ENCODE peak calls at places on chromosome 1, in six cellular contexts. One of them, this sample, is unnamed.
A peak's percentile ranks its signal among the peaks of the same experiment; 100 is the strongest.

GRCh38 chr1:37752213-37752582 is 12.7 kb downstream of the EPHA10 start:
- DNase-seq in H1: peak; percentile 48
- DNase-seq in K562: no peak
- DNase-seq in GM12892: no peak
- DNase-seq in HepG2: no peak
- DNase-seq in GM12878: no peak
- DNase-seq in this sample: no peak

GRCh38 chr1:44305962-44306422 is 49.1 kb downstream of the ERI3 start:
- DNase-seq in H1: no peak
- DNase-seq in K562: no peak
- DNase-seq in GM12892: no peak
- DNase-seq in HepG2: no peak
- DNase-seq in GM12878: no peak
- DNase-seq in this sample: no peak

GRCh38 chr1:14576155-14576554 is 22.3 kb upstream of the KAZN start:
- DNase-seq in H1: no peak
- DNase-seq in K562: no peak
- DNase-seq in GM12892: no peak
- DNase-seq in HepG2: no peak
- DNase-seq in GM12878: no peak
- DNase-seq in this sample: no peak

GRCh38 chr1:53682369-53682685 is 56.6 kb downstream of the GLIS1 start:
- DNase-seq in H1: no peak
- DNase-seq in K562: no peak
- DNase-seq in GM12892: no peak
- DNase-seq in HepG2: no peak
- DNase-seq in GM12878: no peak
- DNase-seq in this sample: no peak

GRCh38 chr1:224800486-224801119 is 128.9 kb upstream of the DNAH14 start:
- DNase-seq in H1: peak; percentile 54
- DNase-seq in K562: no peak
- DNase-seq in GM12892: no peak
- DNase-seq in HepG2: no peak
- DNase-seq in GM12878: no peak
- DNase-seq in this sample: no peak

GRCh38 chr1:64484651-64485050 is 14.7 kb downstream of the CACHD1 start:
- DNase-seq in H1: no peak
- DNase-seq in K562: no peak
- DNase-seq in GM12892: no peak
- DNase-seq in HepG2: no peak
- DNase-seq in GM12878: no peak
- DNase-seq in this sample: no peak

GRCh38 chr1:31504001-31504400 is 72.3 kb upstream of the TINAGL1 start:
- DNase-seq in H1: no peak
- DNase-seq in K562: no peak
- DNase-seq in GM12892: no peak
- DNase-seq in HepG2: no peak
- DNase-seq in GM12878: no peak
- DNase-seq in this sample: no peak

GRCh38 chr1:78606274-78606673 is 14.0 kb upstream of the IFI44L start:
- DNase-seq in H1: no peak
- DNase-seq in K562: no peak
- DNase-seq in GM12892: no peak
- DNase-seq in HepG2: no peak
- DNase-seq in GM12878: no peak
- DNase-seq in this sample: no peak

GRCh38 chr1:23027352-23027907 is 8.2 kb downstream of the KDM1A start:
- DNase-seq in H1: no peak
- DNase-seq in K562: no peak
- DNase-seq in GM12892: no peak
- DNase-seq in HepG2: no peak
- DNase-seq in GM12878: no peak
- DNase-seq in this sample: no peak

GRCh38 chr1:208601569-208601968 is 357.4 kb upstream of the PLXNA2 start:
- DNase-seq in H1: no peak
- DNase-seq in K562: no peak
- DNase-seq in GM12892: no peak
- DNase-seq in HepG2: no peak
- DNase-seq in GM12878: no peak
- DNase-seq in this sample: no peak

GRCh38 chr1:31706384-31707058 is 2.7 kb upstream of the COL16A1 start:
- DNase-seq in H1: no peak
- DNase-seq in K562: no peak
- DNase-seq in GM12892: no peak
- DNase-seq in HepG2: no peak
- DNase-seq in GM12878: no peak
- DNase-seq in this sample: no peak

GRCh38 chr1:188514917-188515316 is 1686.2 kb downstream of the PLA2G4A start:
- DNase-seq in H1: no peak
- DNase-seq in K562: no peak
- DNase-seq in GM12892: no peak
- DNase-seq in HepG2: no peak
- DNase-seq in GM12878: no peak
- DNase-seq in this sample: no peak

GRCh38 chr1:196059210-196059609 is 549.0 kb downstream of the KCNT2 start:
- DNase-seq in H1: no peak
- DNase-seq in K562: peak; percentile 7
- DNase-seq in GM12892: no peak
- DNase-seq in HepG2: no peak
- DNase-seq in GM12878: no peak
- DNase-seq in this sample: no peak

DNA sequence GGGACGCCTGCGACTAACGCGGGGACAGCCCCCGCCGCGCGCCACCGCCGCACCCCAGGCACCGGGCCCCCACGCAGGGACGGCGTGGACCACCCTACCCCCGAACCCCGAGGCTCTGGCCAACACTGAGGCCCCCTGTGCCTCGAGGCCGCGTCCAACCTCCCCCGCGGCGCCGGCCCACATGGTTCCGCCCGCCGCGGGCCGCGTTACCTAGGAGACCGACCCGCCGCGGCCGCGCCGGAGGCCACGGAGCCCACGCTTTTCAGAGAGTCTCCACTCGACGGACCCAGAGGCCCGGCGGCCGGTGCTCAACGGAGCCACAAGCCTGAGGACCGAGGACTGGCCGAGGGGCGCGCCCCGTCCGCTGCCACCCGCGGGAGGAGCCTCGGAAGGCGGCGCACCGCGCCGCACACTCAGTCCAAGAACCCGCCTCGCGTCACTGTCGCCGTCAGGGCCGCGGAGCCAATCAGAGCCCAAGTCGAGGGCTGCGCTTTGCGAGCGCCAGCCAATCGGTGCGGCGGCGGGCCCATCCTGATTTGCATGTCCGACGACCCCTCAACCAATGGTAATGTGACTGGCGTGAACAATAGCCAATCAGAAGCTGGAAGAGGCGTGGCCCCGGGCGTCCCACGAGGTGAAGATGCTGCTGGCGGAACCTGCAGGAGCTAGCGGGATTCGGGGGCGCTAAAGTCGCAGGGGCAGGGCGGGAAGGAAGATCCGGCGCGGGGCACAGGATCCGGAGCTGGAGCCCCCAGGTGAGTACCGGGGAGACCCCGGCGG is at the start of gene NPHP4:
- DNase-seq in H1: peak; percentile 99
- DNase-seq in K562: peak; percentile 100
- DNase-seq in GM12892: peak; percentile 99
- DNase-seq in HepG2: peak; percentile 98
- DNase-seq in GM12878: peak; percentile 99
- DNase-seq in this sample: peak; percentile 99
- TF ChIP-seq POLR2A in H1: no peak
- TF ChIP-seq POLR2A in K562: peak; percentile 78
- TF ChIP-seq POLR2A in GM12892: peak; percentile 63
- TF ChIP-seq POLR2A in HepG2: peak; percentile 69
- TF ChIP-seq POLR2A in GM12878: peak; percentile 74
- TF ChIP-seq POLR2A in this sample: no peak

GRCh38 chr1:52552236-52552504 is 722 bp downstream of the TUT4 start:
- DNase-seq in H1: no peak
- DNase-seq in K562: peak; percentile 55
- DNase-seq in GM12892: peak; percentile 26
- DNase-seq in HepG2: peak; percentile 60
- DNase-seq in GM12878: no peak
- DNase-seq in this sample: peak; percentile 21
- TF ChIP-seq TAF1 in H1: no peak
- TF ChIP-seq TAF1 in K562: no peak
- TF ChIP-seq TAF1 in GM12892: no peak
- TF ChIP-seq TAF1 in HepG2: no peak
- TF ChIP-seq TAF1 in GM12878: peak; percentile 46
- TF ChIP-seq TAF1 in this sample: no peak

GRCh38 chr1:119613769-119614358 is 34.2 kb downstream of the ZNF697 start:
- DNase-seq in H1: peak; percentile 96
- DNase-seq in K562: peak; percentile 73
- DNase-seq in GM12892: peak; percentile 36
- DNase-seq in HepG2: peak; percentile 78
- DNase-seq in GM12878: peak; percentile 43
- DNase-seq in this sample: no peak

GRCh38 chr1:119606394-119606793 is 41.7 kb downstream of the ZNF697 start:
- DNase-seq in H1: no peak
- DNase-seq in K562: no peak
- DNase-seq in GM12892: no peak
- DNase-seq in HepG2: no peak
- DNase-seq in GM12878: no peak
- DNase-seq in this sample: no peak

GRCh38 chr1:119611701-119612113 is 36.4 kb downstream of the ZNF697 start:
- DNase-seq in H1: peak; percentile 100
- DNase-seq in K562: peak; percentile 73
- DNase-seq in GM12892: peak; percentile 40
- DNase-seq in HepG2: peak; percentile 53
- DNase-seq in GM12878: no peak
- DNase-seq in this sample: peak; percentile 32
- TF ChIP-seq POLR2AphosphoS5 in H1: no peak
- TF ChIP-seq POLR2AphosphoS5 in K562: no peak
- TF ChIP-seq POLR2AphosphoS5 in GM12892: no peak
- TF ChIP-seq POLR2AphosphoS5 in HepG2: no peak
- TF ChIP-seq POLR2AphosphoS5 in GM12878: no peak
- TF ChIP-seq POLR2AphosphoS5 in this sample: no peak

DNA sequence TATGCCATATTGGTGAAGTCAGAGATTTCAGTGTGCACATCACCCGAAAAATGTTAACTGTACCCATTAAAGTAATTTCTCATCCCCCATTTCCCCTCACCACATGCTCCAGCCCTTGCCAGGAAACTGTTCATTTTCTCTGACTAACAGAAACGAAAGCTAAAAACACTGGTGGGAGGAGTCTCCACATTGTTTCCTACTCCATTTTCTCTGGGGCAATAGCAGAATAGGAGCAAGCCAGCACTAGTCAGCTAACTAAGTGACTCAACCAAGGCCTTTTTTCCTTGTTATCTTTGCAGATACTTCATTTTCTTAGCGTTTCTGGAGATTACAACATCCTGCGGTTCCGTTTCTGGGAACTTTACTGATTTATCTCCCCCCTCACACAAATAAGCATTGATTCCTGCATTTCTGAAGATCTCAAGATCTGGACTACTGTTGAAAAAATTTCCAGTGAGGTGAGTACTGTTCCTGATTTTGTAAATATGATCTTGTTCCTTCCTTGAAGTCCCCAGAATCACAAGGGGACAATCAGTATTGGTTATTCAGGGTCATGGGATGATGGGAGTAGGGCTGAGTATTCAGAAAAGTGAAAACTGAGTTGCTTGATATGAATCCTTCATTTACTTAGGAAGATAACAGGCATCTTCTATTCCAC is at the start of gene IFI16:
- DNase-seq in H1: no peak
- DNase-seq in K562: peak; percentile 17
- DNase-seq in GM12892: peak; percentile 15
- DNase-seq in HepG2: no peak
- DNase-seq in GM12878: peak; percentile 87
- DNase-seq in this sample: peak; percentile 32
- TF ChIP-seq POLR2A in H1: no peak
- TF ChIP-seq POLR2A in K562: no peak
- TF ChIP-seq POLR2A in GM12892: peak; percentile 96
- TF ChIP-seq POLR2A in HepG2: no peak
- TF ChIP-seq POLR2A in GM12878: peak; percentile 80
- TF ChIP-seq POLR2A in this sample: peak; percentile 97

GRCh38 chr1:178345238-178345637 is 151.5 kb downstream of the CLEC20A start:
- DNase-seq in H1: no peak
- DNase-seq in K562: no peak
- DNase-seq in GM12892: no peak
- DNase-seq in HepG2: peak; percentile 9
- DNase-seq in GM12878: no peak
- DNase-seq in this sample: no peak

GRCh38 chr1:178344513-178345077 is 152.2 kb downstream of the CLEC20A start:
- DNase-seq in H1: no peak
- DNase-seq in K562: peak; percentile 11
- DNase-seq in GM12892: no peak
- DNase-seq in HepG2: peak; percentile 36
- DNase-seq in GM12878: peak; percentile 1
- DNase-seq in this sample: no peak

GRCh38 chr1:178337091-178337726 is 159.6 kb downstream of the CLEC20A start:
- DNase-seq in H1: no peak
- DNase-seq in K562: no peak
- DNase-seq in GM12892: no peak
- DNase-seq in HepG2: no peak
- DNase-seq in GM12878: no peak
- DNase-seq in this sample: no peak

GRCh38 chr1:178339834-178340233 is 156.9 kb downstream of the CLEC20A start:
- DNase-seq in H1: no peak
- DNase-seq in K562: no peak
- DNase-seq in GM12892: no peak
- DNase-seq in HepG2: no peak
- DNase-seq in GM12878: no peak
- DNase-seq in this sample: no peak

GRCh38 chr1:178341218-178341956 is 155.4 kb downstream of the CLEC20A start:
- DNase-seq in H1: peak; percentile 80
- DNase-seq in K562: no peak
- DNase-seq in GM12892: no peak
- DNase-seq in HepG2: no peak
- DNase-seq in GM12878: no peak
- DNase-seq in this sample: no peak
- TF ChIP-seq TAF1 in H1: peak; percentile 82
- TF ChIP-seq TAF1 in K562: no peak
- TF ChIP-seq TAF1 in GM12892: no peak
- TF ChIP-seq TAF1 in HepG2: no peak
- TF ChIP-seq TAF1 in GM12878: no peak
- TF ChIP-seq TAF1 in this sample: no peak

This sample was measured in GM12891.